ENCODE peak calls at places on chromosomes 6 and 20, in nine cellular contexts. N is ovary, X is A673, B is cardiac muscle cell, D is psoas muscle, R is mucosa of descending colon, A is hepatocyte, V is endothelial cell of umbilical vein, C is Panc1. P is an unnamed sample. For H3K4me1, the result is how much of the 10 kb centered on the place peaks cover.

GRCh38 chr6:63430985-63431519 is 111.3 kb upstream of the LGSN start:
- DNase-seq in N (no peak), X (no peak), B (no peak), D (no peak), R (no peak), A (no peak), V (no peak), C (no peak), P (no peak)

GRCh38 chr6:31814677-31815024 is 432 bp downstream of the HSPA1L start:
- DNase-seq in N (peak), X (peak), B (peak), D (peak), R (peak), A (peak), V (peak), C (peak), P (peak)

GRCh38 chr20:50121858-50122271 is 8.9 kb upstream of the UBE2V1 start:
- DNase-seq in N (no peak), X (peak), B (no peak), D (no peak), R (no peak), A (no peak), V (no peak), C (no peak), P (no peak)

GRCh38 chr6:136567688-136568087 is 17.5 kb upstream of the MAP7 start:
- DNase-seq in N (no peak), X (no peak), B (no peak), D (no peak), R (no peak), A (no peak), V (peak), C (no peak), P (no peak)

GRCh38 chr20:8408587-8409307 is 276.7 kb downstream of the PLCB1 start:
- DNase-seq in N (no peak), X (no peak), B (no peak), D (no peak), R (no peak), A (no peak), V (no peak), C (no peak), P (no peak)

GRCh38 chr20:25860531-25861150 is 164.0 kb upstream of the ZNF337 start:
- DNase-seq in N (no peak), X (no peak), B (no peak), D (no peak), R (no peak), A (no peak), V (no peak), C (no peak), P (no peak)

GRCh38 chr6:5102266-5102970 is 17.3 kb downstream of the PPP1R3G start:
- DNase-seq in N (no peak), X (no peak), B (no peak), D (no peak), R (no peak), A (no peak), V (no peak), C (no peak), P (no peak)

GRCh38 chr6:53327017-53327395 is 21.7 kb downstream of the ELOVL5 start:
- DNase-seq in N (no peak), X (no peak), B (no peak), D (no peak), R (no peak), A (no peak), V (no peak), C (no peak), P (no peak)

GRCh38 chr6:75128881-75129570 is 76.8 kb downstream of the COL12A1 start:
- DNase-seq in N (no peak), X (no peak), B (no peak), D (no peak), R (no peak), A (no peak), V (no peak), C (no peak), P (no peak)

GRCh38 chr6:28867078-28867414 is 56.7 kb downstream of the TRIM27 start:
- DNase-seq in N (no peak), X (peak), B (no peak), D (no peak), R (no peak), A (peak), V (no peak), C (no peak), P (no peak)

GRCh38 chr20:23363257-23363649 is 1.3 kb downstream of the GZF1 start:
- DNase-seq in N (no peak), X (no peak), B (no peak), D (peak), R (no peak), A (no peak), V (no peak), C (no peak), P (peak)

GRCh38 chr20:23368316-23369110 is 6.5 kb downstream of the GZF1 start:
- DNase-seq in N (no peak), X (no peak), B (no peak), D (no peak), R (no peak), A (no peak), V (no peak), C (no peak), P (no peak)

GRCh38 chr20:23367770-23368169 is 5.8 kb downstream of the GZF1 start:
- DNase-seq in N (no peak), X (no peak), B (no peak), D (no peak), R (no peak), A (no peak), V (no peak), C (no peak), P (no peak)

GRCh38 chr20:23366384-23366783 is 4.4 kb downstream of the GZF1 start:
- DNase-seq in N (no peak), X (no peak), B (no peak), D (no peak), R (no peak), A (no peak), V (peak), C (no peak), P (no peak)

GRCh38 chr20:23365390-23366165 is 3.6 kb downstream of the GZF1 start:
- DNase-seq in N (no peak), X (no peak), B (no peak), D (no peak), R (no peak), A (no peak), V (no peak), C (no peak), P (no peak)
- H3K4me1 ChIP-seq in N (under half), X (under half), B (under half), D (half or more), R (under half), A (under half), V (under half), C (under half), P (under half)

GRCh38 chr20:62350098-62350628 is 16.9 kb downstream of the LAMA5 start:
- DNase-seq in N (no peak), X (no peak), B (no peak), D (peak), R (no peak), A (peak), V (no peak), C (no peak), P (no peak)
- H3K4me3 ChIP-seq in N (no peak), X (no peak), B (no peak), D (no peak), R (no peak), A (no peak), V (no peak), C (no peak), P (no peak)

GRCh38 chr20:36885355-36885754 is 9.4 kb downstream of the TLDC2 start:
- DNase-seq in N (no peak), X (no peak), B (no peak), D (no peak), R (no peak), A (no peak), V (no peak), C (no peak), P (no peak)
- TF ChIP-seq CTCF in N (no peak), X (no peak), B (peak), D (no peak), R (no peak), A (no peak), V (no peak), C (no peak), P (peak)

GRCh38 chr6:38434051-38434450 is 205.7 kb downstream of the BTBD9 start:
- DNase-seq in N (no peak), X (no peak), B (no peak), D (no peak), R (no peak), A (no peak), V (no peak), C (no peak), P (no peak)

GRCh38 chr6:38432079-38432478 is 207.7 kb downstream of the BTBD9 start:
- DNase-seq in N (no peak), X (no peak), B (no peak), D (no peak), R (no peak), A (no peak), V (no peak), C (no peak), P (no peak)

GRCh38 chr6:38436726-38437465 is 202.8 kb downstream of the BTBD9 start:
- DNase-seq in N (no peak), X (peak), B (no peak), D (no peak), R (no peak), A (peak), V (peak), C (peak), P (no peak)

GRCh38 chr6:38435330-38435729 is 204.4 kb downstream of the BTBD9 start:
- DNase-seq in N (no peak), X (no peak), B (no peak), D (no peak), R (no peak), A (no peak), V (no peak), C (no peak), P (no peak)

DNA sequence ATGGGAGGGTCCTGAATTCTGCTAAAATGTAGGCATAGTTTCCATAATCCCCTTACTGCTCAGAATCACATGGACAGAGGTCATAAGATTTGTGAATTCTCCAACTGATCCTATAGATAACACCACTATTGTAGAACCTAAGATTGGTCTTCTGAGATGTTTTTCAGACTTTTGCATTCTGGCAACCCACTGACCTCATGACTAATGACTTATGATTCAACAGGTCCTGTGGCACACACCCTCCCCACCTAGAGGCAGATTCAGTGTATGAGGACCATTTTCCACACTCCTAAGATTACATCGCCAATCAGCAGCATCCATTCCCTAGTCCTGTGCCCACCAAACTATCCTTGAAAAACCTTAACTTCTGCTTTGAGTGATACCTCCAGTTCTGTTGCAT is 207.2 kb downstream of the BTBD9 start:
- DNase-seq in N (no peak), X (no peak), B (no peak), D (no peak), R (no peak), A (no peak), V (peak), C (no peak), P (no peak)
- H3K4me1 ChIP-seq in N (under half), X (under half), B (under half), D (under half), R (under half), A (under half), V (under half), C (under half), P (under half)